ENCODE peak calls at places on chromosomes 11 and 22, in ten cellular contexts. One of them, this sample, is unnamed.
A peak's percentile ranks its signal among the peaks of the same experiment; 100 is the strongest.

GRCh38 chr11:125344846-125345705 is 151.0 kb downstream of the FEZ1 start:
- DNase-seq in bronchial epithelial cell: no peak
- DNase-seq in neural progenitor cell: no peak
- DNase-seq in lower leg skin: no peak
- DNase-seq in suprapubic skin: no peak
- DNase-seq in endothelial cell of umbilical vein: no peak
- DNase-seq in astrocyte of the cerebellum: no peak
- DNase-seq in NB4: no peak
- DNase-seq in astrocyte of the spinal cord: no peak
- DNase-seq in GM12878: no peak
- DNase-seq in this sample: no peak

GRCh38 chr22:25840883-25841282 is 98.9 kb downstream of the MYO18B start:
- DNase-seq in GM12878: no peak
- DNase-seq in bronchial epithelial cell: no peak
- DNase-seq in endothelial cell of umbilical vein: no peak
- DNase-seq in astrocyte of the spinal cord: no peak
- DNase-seq in astrocyte of the cerebellum: no peak
- DNase-seq in lower leg skin: no peak
- DNase-seq in neural progenitor cell: no peak
- DNase-seq in suprapubic skin: no peak
- DNase-seq in NB4: no peak
- DNase-seq in this sample: peak; percentile 41

GRCh38 chr22:25393121-25393805 is 171.2 kb upstream of the GRK3 start:
- DNase-seq in bronchial epithelial cell: no peak
- DNase-seq in astrocyte of the spinal cord: no peak
- DNase-seq in endothelial cell of umbilical vein: no peak
- DNase-seq in GM12878: no peak
- DNase-seq in suprapubic skin: no peak
- DNase-seq in neural progenitor cell: no peak
- DNase-seq in astrocyte of the cerebellum: no peak
- DNase-seq in NB4: peak; percentile 33
- DNase-seq in lower leg skin: no peak
- DNase-seq in this sample: no peak

GRCh38 chr11:108793611-108794010 is 128.7 kb downstream of the DDX10 start:
- DNase-seq in GM12878: no peak
- DNase-seq in NB4: no peak
- DNase-seq in bronchial epithelial cell: no peak
- DNase-seq in astrocyte of the cerebellum: no peak
- DNase-seq in astrocyte of the spinal cord: no peak
- DNase-seq in lower leg skin: no peak
- DNase-seq in neural progenitor cell: no peak
- DNase-seq in suprapubic skin: no peak
- DNase-seq in endothelial cell of umbilical vein: no peak
- DNase-seq in this sample: no peak

GRCh38 chr22:26610072-26610958 is 7.5 kb downstream of the CRYBB1 start:
- DNase-seq in suprapubic skin: no peak
- DNase-seq in astrocyte of the cerebellum: peak; percentile 91
- DNase-seq in neural progenitor cell: no peak
- DNase-seq in astrocyte of the spinal cord: peak; percentile 91
- DNase-seq in NB4: peak; percentile 58
- DNase-seq in lower leg skin: no peak
- DNase-seq in GM12878: peak; percentile 93
- DNase-seq in endothelial cell of umbilical vein: no peak
- DNase-seq in bronchial epithelial cell: peak; percentile 25
- DNase-seq in this sample: peak; percentile 95

GRCh38 chr11:67295846-67296245 is 6.7 kb downstream of the ANKRD13D start:
- DNase-seq in endothelial cell of umbilical vein: no peak
- DNase-seq in astrocyte of the spinal cord: no peak
- DNase-seq in suprapubic skin: no peak
- DNase-seq in lower leg skin: no peak
- DNase-seq in neural progenitor cell: no peak
- DNase-seq in bronchial epithelial cell: no peak
- DNase-seq in astrocyte of the cerebellum: no peak
- DNase-seq in GM12878: no peak
- DNase-seq in NB4: no peak
- DNase-seq in this sample: no peak

GRCh38 chr11:124793466-124794278 is 6.5 kb downstream of the MSANTD2 start:
- DNase-seq in suprapubic skin: no peak
- DNase-seq in GM12878: no peak
- DNase-seq in neural progenitor cell: peak; percentile 74
- DNase-seq in astrocyte of the spinal cord: peak; percentile 43
- DNase-seq in lower leg skin: no peak
- DNase-seq in NB4: peak; percentile 66
- DNase-seq in bronchial epithelial cell: peak; percentile 52
- DNase-seq in astrocyte of the cerebellum: peak; percentile 23
- DNase-seq in endothelial cell of umbilical vein: peak; percentile 70
- DNase-seq in this sample: peak; percentile 76

GRCh38 chr11:61115498-61116224 is 13.4 kb downstream of the CD5 start:
- DNase-seq in lower leg skin: no peak
- DNase-seq in astrocyte of the cerebellum: no peak
- DNase-seq in astrocyte of the spinal cord: no peak
- DNase-seq in endothelial cell of umbilical vein: no peak
- DNase-seq in NB4: no peak
- DNase-seq in GM12878: no peak
- DNase-seq in suprapubic skin: no peak
- DNase-seq in neural progenitor cell: no peak
- DNase-seq in bronchial epithelial cell: no peak
- DNase-seq in this sample: no peak

GRCh38 chr11:28616160-28616559 is 508.0 kb downstream of the METTL15 start:
- DNase-seq in endothelial cell of umbilical vein: no peak
- DNase-seq in suprapubic skin: no peak
- DNase-seq in bronchial epithelial cell: no peak
- DNase-seq in neural progenitor cell: no peak
- DNase-seq in NB4: no peak
- DNase-seq in GM12878: no peak
- DNase-seq in lower leg skin: no peak
- DNase-seq in astrocyte of the spinal cord: peak; percentile 3
- DNase-seq in astrocyte of the cerebellum: no peak
- DNase-seq in this sample: no peak

GRCh38 chr11:28621648-28622215 is 513.5 kb downstream of the METTL15 start:
- DNase-seq in neural progenitor cell: no peak
- DNase-seq in astrocyte of the cerebellum: peak; percentile 39
- DNase-seq in astrocyte of the spinal cord: peak; percentile 78
- DNase-seq in NB4: no peak
- DNase-seq in lower leg skin: no peak
- DNase-seq in GM12878: no peak
- DNase-seq in bronchial epithelial cell: no peak
- DNase-seq in suprapubic skin: no peak
- DNase-seq in endothelial cell of umbilical vein: peak; percentile 52
- DNase-seq in this sample: no peak

GRCh38 chr11:28618426-28618825 is 510.2 kb downstream of the METTL15 start:
- DNase-seq in astrocyte of the spinal cord: peak; percentile 6
- DNase-seq in lower leg skin: no peak
- DNase-seq in NB4: no peak
- DNase-seq in GM12878: no peak
- DNase-seq in suprapubic skin: no peak
- DNase-seq in bronchial epithelial cell: peak; percentile 34
- DNase-seq in neural progenitor cell: no peak
- DNase-seq in endothelial cell of umbilical vein: peak; percentile 28
- DNase-seq in astrocyte of the cerebellum: no peak
- DNase-seq in this sample: no peak

GRCh38 chr11:28616566-28616965 is 508.4 kb downstream of the METTL15 start:
- DNase-seq in endothelial cell of umbilical vein: no peak
- DNase-seq in neural progenitor cell: no peak
- DNase-seq in GM12878: no peak
- DNase-seq in bronchial epithelial cell: no peak
- DNase-seq in suprapubic skin: no peak
- DNase-seq in astrocyte of the spinal cord: peak; percentile 51
- DNase-seq in lower leg skin: no peak
- DNase-seq in NB4: no peak
- DNase-seq in astrocyte of the cerebellum: peak; percentile 56
- DNase-seq in this sample: no peak

GRCh38 chr11:28619870-28620540 is 511.8 kb downstream of the METTL15 start:
- DNase-seq in endothelial cell of umbilical vein: peak; percentile 52
- DNase-seq in suprapubic skin: no peak
- DNase-seq in GM12878: no peak
- DNase-seq in astrocyte of the cerebellum: peak; percentile 32
- DNase-seq in astrocyte of the spinal cord: peak; percentile 60
- DNase-seq in bronchial epithelial cell: peak; percentile 93
- DNase-seq in lower leg skin: no peak
- DNase-seq in NB4: no peak
- DNase-seq in neural progenitor cell: no peak
- DNase-seq in this sample: no peak
- H3K4me3 ChIP-seq in endothelial cell of umbilical vein: no peak overlapping the region
- H3K4me3 ChIP-seq in suprapubic skin: no peak overlapping the region
- H3K4me3 ChIP-seq in GM12878: no peak overlapping the region
- H3K4me3 ChIP-seq in astrocyte of the cerebellum: no peak overlapping the region
- H3K4me3 ChIP-seq in astrocyte of the spinal cord: no peak overlapping the region
- H3K4me3 ChIP-seq in bronchial epithelial cell: no peak overlapping the region
- H3K4me3 ChIP-seq in lower leg skin: no peak overlapping the region
- H3K4me3 ChIP-seq in NB4: no peak overlapping the region
- H3K4me3 ChIP-seq in neural progenitor cell: no peak overlapping the region
- H3K4me3 ChIP-seq in this sample: no peak overlapping the region

GRCh38 chr11:31419669-31420068 is 50.0 kb downstream of the DNAJC24 start:
- DNase-seq in lower leg skin: no peak
- DNase-seq in endothelial cell of umbilical vein: no peak
- DNase-seq in bronchial epithelial cell: no peak
- DNase-seq in suprapubic skin: no peak
- DNase-seq in GM12878: no peak
- DNase-seq in astrocyte of the cerebellum: no peak
- DNase-seq in astrocyte of the spinal cord: no peak
- DNase-seq in NB4: no peak
- DNase-seq in neural progenitor cell: no peak
- DNase-seq in this sample: no peak

GRCh38 chr11:31419138-31419537 is 49.5 kb downstream of the DNAJC24 start:
- DNase-seq in lower leg skin: no peak
- DNase-seq in neural progenitor cell: peak; percentile 17
- DNase-seq in suprapubic skin: no peak
- DNase-seq in astrocyte of the spinal cord: no peak
- DNase-seq in endothelial cell of umbilical vein: no peak
- DNase-seq in NB4: no peak
- DNase-seq in GM12878: no peak
- DNase-seq in astrocyte of the cerebellum: no peak
- DNase-seq in bronchial epithelial cell: no peak
- DNase-seq in this sample: no peak

GRCh38 chr11:31414338-31414737 is 44.7 kb downstream of the DNAJC24 start:
- DNase-seq in suprapubic skin: no peak
- DNase-seq in NB4: no peak
- DNase-seq in lower leg skin: no peak
- DNase-seq in astrocyte of the spinal cord: no peak
- DNase-seq in endothelial cell of umbilical vein: no peak
- DNase-seq in bronchial epithelial cell: peak; percentile 77
- DNase-seq in GM12878: no peak
- DNase-seq in neural progenitor cell: no peak
- DNase-seq in astrocyte of the cerebellum: no peak
- DNase-seq in this sample: no peak

GRCh38 chr11:31417357-31417756 is 47.7 kb downstream of the DNAJC24 start:
- DNase-seq in suprapubic skin: no peak
- DNase-seq in astrocyte of the spinal cord: no peak
- DNase-seq in astrocyte of the cerebellum: no peak
- DNase-seq in lower leg skin: no peak
- DNase-seq in bronchial epithelial cell: no peak
- DNase-seq in NB4: no peak
- DNase-seq in GM12878: no peak
- DNase-seq in neural progenitor cell: peak; percentile 65
- DNase-seq in endothelial cell of umbilical vein: no peak
- DNase-seq in this sample: no peak

GRCh38 chr11:31417816-31418215 is 48.2 kb downstream of the DNAJC24 start:
- DNase-seq in astrocyte of the cerebellum: no peak
- DNase-seq in neural progenitor cell: no peak
- DNase-seq in bronchial epithelial cell: no peak
- DNase-seq in endothelial cell of umbilical vein: no peak
- DNase-seq in suprapubic skin: no peak
- DNase-seq in astrocyte of the spinal cord: no peak
- DNase-seq in lower leg skin: no peak
- DNase-seq in NB4: no peak
- DNase-seq in GM12878: no peak
- DNase-seq in this sample: no peak
- TF ChIP-seq CTCF in astrocyte of the cerebellum: no peak
- TF ChIP-seq CTCF in neural progenitor cell: no peak
- TF ChIP-seq CTCF in bronchial epithelial cell: no peak
- TF ChIP-seq CTCF in endothelial cell of umbilical vein: no peak
- TF ChIP-seq CTCF in suprapubic skin: no peak
- TF ChIP-seq CTCF in astrocyte of the spinal cord: no peak
- TF ChIP-seq CTCF in lower leg skin: no peak
- TF ChIP-seq CTCF in NB4: no peak
- TF ChIP-seq CTCF in GM12878: no peak
- TF ChIP-seq CTCF in this sample: no peak

GRCh38 chr11:74417860-74418508 is 19.8 kb upstream of the PGM2L1 start:
- DNase-seq in astrocyte of the cerebellum: no peak
- DNase-seq in GM12878: no peak
- DNase-seq in bronchial epithelial cell: peak; percentile 5
- DNase-seq in endothelial cell of umbilical vein: peak; percentile 42
- DNase-seq in NB4: no peak
- DNase-seq in astrocyte of the spinal cord: no peak
- DNase-seq in suprapubic skin: no peak
- DNase-seq in neural progenitor cell: no peak
- DNase-seq in lower leg skin: no peak
- DNase-seq in this sample: no peak

GRCh38 chr11:74412733-74413359 is 14.6 kb upstream of the PGM2L1 start:
- DNase-seq in astrocyte of the spinal cord: no peak
- DNase-seq in NB4: no peak
- DNase-seq in astrocyte of the cerebellum: no peak
- DNase-seq in endothelial cell of umbilical vein: no peak
- DNase-seq in bronchial epithelial cell: no peak
- DNase-seq in lower leg skin: no peak
- DNase-seq in suprapubic skin: no peak
- DNase-seq in neural progenitor cell: no peak
- DNase-seq in GM12878: no peak
- DNase-seq in this sample: no peak

GRCh38 chr11:74418509-74418895 is 20.3 kb upstream of the PGM2L1 start:
- DNase-seq in NB4: peak; percentile 35
- DNase-seq in astrocyte of the cerebellum: peak; percentile 81
- DNase-seq in neural progenitor cell: no peak
- DNase-seq in suprapubic skin: no peak
- DNase-seq in GM12878: no peak
- DNase-seq in bronchial epithelial cell: peak; percentile 93
- DNase-seq in astrocyte of the spinal cord: peak; percentile 92
- DNase-seq in endothelial cell of umbilical vein: peak; percentile 95
- DNase-seq in lower leg skin: no peak
- DNase-seq in this sample: no peak

DNA sequence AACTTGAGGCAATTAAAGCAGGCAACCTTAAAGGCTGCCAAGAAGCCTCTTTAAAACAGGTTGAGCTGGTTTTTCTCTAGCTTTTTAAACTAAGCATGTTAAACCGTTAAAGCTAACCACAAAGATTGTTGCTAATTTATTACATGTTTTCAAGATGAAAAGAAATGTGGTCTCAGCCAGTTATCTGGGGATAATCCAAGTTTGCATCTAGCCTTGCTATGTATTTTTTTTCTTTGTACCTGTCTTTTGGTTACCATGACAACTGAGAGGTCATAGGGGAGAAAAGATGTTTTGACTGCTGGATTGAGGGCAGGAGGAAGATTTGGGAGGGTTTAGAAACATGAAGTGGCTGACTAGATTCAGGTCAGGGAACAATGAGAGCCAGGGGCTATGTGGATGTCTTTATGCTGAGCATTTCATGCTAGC is 19.2 kb upstream of the PGM2L1 start:
- DNase-seq in lower leg skin: no peak
- DNase-seq in endothelial cell of umbilical vein: no peak
- DNase-seq in GM12878: no peak
- DNase-seq in bronchial epithelial cell: peak; percentile 82
- DNase-seq in neural progenitor cell: no peak
- DNase-seq in astrocyte of the spinal cord: peak; percentile 90
- DNase-seq in astrocyte of the cerebellum: peak; percentile 82
- DNase-seq in suprapubic skin: no peak
- DNase-seq in NB4: no peak
- DNase-seq in this sample: no peak
- H3K4me3 ChIP-seq in lower leg skin: no peak overlapping the region
- H3K4me3 ChIP-seq in endothelial cell of umbilical vein: no peak overlapping the region
- H3K4me3 ChIP-seq in GM12878: no peak overlapping the region
- H3K4me3 ChIP-seq in bronchial epithelial cell: no peak overlapping the region
- H3K4me3 ChIP-seq in neural progenitor cell: no peak overlapping the region
- H3K4me3 ChIP-seq in astrocyte of the spinal cord: no peak overlapping the region
- H3K4me3 ChIP-seq in astrocyte of the cerebellum: no peak overlapping the region
- H3K4me3 ChIP-seq in suprapubic skin: no peak overlapping the region
- H3K4me3 ChIP-seq in NB4: no peak overlapping the region
- H3K4me3 ChIP-seq in this sample: no peak overlapping the region

GRCh38 chr11:502288-503178 is 4.5 kb downstream of the RNH1 start:
- DNase-seq in astrocyte of the cerebellum: no peak
- DNase-seq in astrocyte of the spinal cord: no peak
- DNase-seq in NB4: no peak
- DNase-seq in GM12878: no peak
- DNase-seq in neural progenitor cell: no peak
- DNase-seq in bronchial epithelial cell: no peak
- DNase-seq in lower leg skin: no peak
- DNase-seq in endothelial cell of umbilical vein: no peak
- DNase-seq in suprapubic skin: no peak
- DNase-seq in this sample: no peak
- TF ChIP-seq CTCF in astrocyte of the cerebellum: no peak
- TF ChIP-seq CTCF in astrocyte of the spinal cord: no peak
- TF ChIP-seq CTCF in NB4: no peak
- TF ChIP-seq CTCF in GM12878: no peak
- TF ChIP-seq CTCF in neural progenitor cell: no peak
- TF ChIP-seq CTCF in bronchial epithelial cell: no peak
- TF ChIP-seq CTCF in lower leg skin: no peak
- TF ChIP-seq CTCF in endothelial cell of umbilical vein: no peak
- TF ChIP-seq CTCF in suprapubic skin: no peak
- TF ChIP-seq CTCF in this sample: no peak

This sample was measured in GM12865.